ENCODE peak calls at places on chromosomes 7 and 10, in six cellular contexts. H is HCT116, L is K562, U is GM12878, X is SK-N-SH, T is HepG2. K is an unnamed sample.

GRCh38 chr10:111186385-111186784 is 109.6 kb downstream of the ADRA2A start:
- DNase-seq in H (no peak), L (no peak), U (no peak), X (no peak), T (no peak), K (no peak)

GRCh38 chr7:3722396-3722846 is 421.4 kb downstream of the SDK1 start:
- DNase-seq in H (peak), L (peak), U (no peak), X (peak), T (peak), K (no peak)

GRCh38 chr10:30324448-30325110 is 24.5 kb downstream of the MTPAP start:
- DNase-seq in H (no peak), L (no peak), U (no peak), X (no peak), T (no peak), K (no peak)

GRCh38 chr7:155850730-155851678 is 38.7 kb upstream of the SHH start:
- DNase-seq in H (no peak), L (no peak), U (no peak), X (no peak), T (no peak), K (no peak)

GRCh38 chr10:114519306-114519669 is 115.0 kb upstream of the AFAP1L2 start:
- DNase-seq in H (peak), L (no peak), U (no peak), X (no peak), T (no peak), K (peak)

GRCh38 chr7:154388999-154389398 is 336.8 kb downstream of the DPP6 start:
- DNase-seq in H (no peak), L (no peak), U (no peak), X (peak), T (no peak), K (no peak)

GRCh38 chr10:121157998-121158397 is 306.8 kb downstream of the WDR11 start:
- DNase-seq in H (no peak), L (no peak), U (no peak), X (no peak), T (no peak), K (no peak)

GRCh38 chr7:64997927-64998391 is 7.1 kb upstream of the ZNF117 start:
- DNase-seq in H (no peak), L (peak), U (no peak), X (no peak), T (no peak), K (no peak)

GRCh38 chr7:141013345-141013715 is 1.4 kb downstream of the MRPS33 start:
- DNase-seq in H (no peak), L (no peak), U (no peak), X (no peak), T (no peak), K (no peak)

GRCh38 chr7:26476271-26476670 is 184.6 kb downstream of the SNX10 start:
- DNase-seq in H (no peak), L (no peak), U (no peak), X (no peak), T (no peak), K (no peak)

GRCh38 chr7:102012941-102013461 is 195.6 kb downstream of the CUX1 start:
- DNase-seq in H (no peak), L (no peak), U (no peak), X (no peak), T (peak), K (no peak)

GRCh38 chr7:36157506-36158320 is 4.7 kb downstream of the EEPD1 start:
- DNase-seq in H (no peak), L (no peak), U (no peak), X (no peak), T (peak), K (peak)

GRCh38 chr10:101840102-101840684 is 3.4 kb downstream of the KCNIP2 start:
- DNase-seq in H (no peak), L (peak), U (no peak), X (peak), T (no peak), K (no peak)

GRCh38 chr10:99742240-99742639 is 10.2 kb downstream of the CUTC start:
- DNase-seq in H (no peak), L (no peak), U (no peak), X (no peak), T (no peak), K (no peak)

GRCh38 chr7:665251-665650 is 61.2 kb upstream of the DNAAF5 start:
- DNase-seq in H (no peak), L (no peak), U (no peak), X (peak), T (peak), K (no peak)

GRCh38 chr7:41319601-41320000 is 383.3 kb downstream of the INHBA start:
- DNase-seq in H (no peak), L (no peak), U (no peak), X (no peak), T (no peak), K (no peak)

GRCh38 chr10:121043124-121043849 is 192.1 kb downstream of the WDR11 start:
- DNase-seq in H (no peak), L (no peak), U (no peak), X (no peak), T (peak), K (no peak)

GRCh38 chr7:98186452-98187137 is 24.6 kb upstream of the BHLHA15 start:
- DNase-seq in H (no peak), L (no peak), U (no peak), X (no peak), T (no peak), K (no peak)

GRCh38 chr7:16803881-16804673 is 722 bp downstream of the AGR2 start:
- DNase-seq in H (no peak), L (no peak), U (no peak), X (no peak), T (peak), K (peak)

GRCh38 chr10:32360884-32361283 is 13.9 kb upstream of the EPC1 start:
- DNase-seq in H (no peak), L (no peak), U (no peak), X (no peak), T (no peak), K (no peak)

GRCh38 chr10:13844651-13845050 is 257.9 kb downstream of the PRPF18 start:
- DNase-seq in H (no peak), L (no peak), U (no peak), X (no peak), T (no peak), K (no peak)

GRCh38 chr7:112199035-112199655 is 7.1 kb downstream of the DOCK4 start:
- DNase-seq in H (no peak), L (no peak), U (no peak), X (no peak), T (no peak), K (peak)

GRCh38 chr7:510782-511281 is 8.8 kb downstream of the PDGFA start:
- DNase-seq in H (no peak), L (no peak), U (no peak), X (no peak), T (no peak), K (no peak)

GRCh38 chr7:26156454-26157365 is 4.7 kb downstream of the NFE2L3 start:
- DNase-seq in H (peak), L (no peak), U (peak), X (no peak), T (peak), K (no peak)

GRCh38 chr7:6533893-6534804 is 17.1 kb downstream of the GRID2IP start:
- DNase-seq in H (no peak), L (no peak), U (peak), X (no peak), T (no peak), K (no peak)

GRCh38 chr10:110420401-110421193 is 77.1 kb upstream of the DUSP5 start:
- DNase-seq in H (no peak), L (no peak), U (no peak), X (no peak), T (no peak), K (no peak)

GRCh38 chr10:22365233-22365632 is 19.9 kb downstream of the SPAG6 start:
- DNase-seq in H (no peak), L (no peak), U (no peak), X (no peak), T (no peak), K (no peak)

GRCh38 chr10:79349072-79349491 is 1.8 kb downstream of the PPIF start:
- DNase-seq in H (no peak), L (no peak), U (no peak), X (no peak), T (no peak), K (no peak)

GRCh38 chr10:1180836-1181235 is 124.7 kb downstream of the WDR37 start:
- DNase-seq in H (no peak), L (no peak), U (no peak), X (no peak), T (no peak), K (no peak)

GRCh38 chr10:47049906-47050305 is 138.7 kb downstream of the PTPN20 start:
- DNase-seq in H (no peak), L (no peak), U (no peak), X (no peak), T (no peak), K (no peak)

GRCh38 chr7:151724920-151725584 is 151.9 kb downstream of the PRKAG2 start:
- DNase-seq in H (no peak), L (no peak), U (no peak), X (peak), T (no peak), K (no peak)

GRCh38 chr7:24827589-24827988 is 70.3 kb upstream of the GSDME start:
- DNase-seq in H (no peak), L (no peak), U (no peak), X (no peak), T (no peak), K (no peak)

GRCh38 chr10:48554668-48555067 is 50.2 kb downstream of the ARHGAP22 start:
- DNase-seq in H (no peak), L (no peak), U (no peak), X (no peak), T (no peak), K (no peak)

GRCh38 chr10:30775779-30776591 is 146.4 kb upstream of the LYZL2 start:
- DNase-seq in H (no peak), L (no peak), U (no peak), X (no peak), T (no peak), K (no peak)

GRCh38 chr7:47614450-47614849 is 32.5 kb upstream of the TNS3 start:
- DNase-seq in H (no peak), L (no peak), U (no peak), X (no peak), T (no peak), K (no peak)

GRCh38 chr7:47610506-47611044 is 28.7 kb upstream of the TNS3 start:
- DNase-seq in H (no peak), L (no peak), U (no peak), X (no peak), T (peak), K (no peak)

GRCh38 chr7:47611045-47611511 is 29.2 kb upstream of the TNS3 start:
- DNase-seq in H (no peak), L (no peak), U (no peak), X (no peak), T (peak), K (no peak)

GRCh38 chr7:47606176-47606575 is 24.3 kb upstream of the TNS3 start:
- DNase-seq in H (no peak), L (no peak), U (no peak), X (no peak), T (no peak), K (no peak)

DNA sequence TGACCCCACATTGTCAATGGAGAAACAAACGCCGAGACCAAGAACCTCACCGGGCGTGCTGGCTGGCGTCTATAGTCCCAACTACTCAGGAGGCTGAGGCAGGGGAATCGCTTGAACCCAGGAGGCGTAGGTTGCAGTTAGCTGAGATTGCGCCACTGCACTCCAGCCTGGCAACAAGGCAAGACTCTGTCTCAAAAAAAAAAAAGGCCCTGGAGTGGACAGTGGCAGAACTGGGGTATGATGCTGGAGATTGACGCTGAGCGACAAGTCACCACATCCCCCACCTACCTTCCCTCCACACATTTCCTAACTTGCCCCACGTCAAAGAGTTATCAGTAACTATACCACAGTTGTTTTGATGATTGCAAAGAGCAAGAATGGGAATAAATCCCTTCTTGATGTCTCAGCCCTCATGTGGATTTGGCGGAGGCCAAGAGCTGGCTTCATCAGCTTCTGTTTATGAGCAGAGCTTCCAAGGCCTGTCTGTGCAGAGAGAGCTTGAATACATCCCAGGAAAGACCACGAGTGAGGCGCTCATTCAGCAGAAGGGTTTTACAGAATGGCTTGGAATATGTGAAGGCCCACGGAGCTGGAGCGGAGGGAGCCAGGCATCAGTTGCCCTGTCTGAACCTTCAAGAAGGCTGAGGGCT is 28.0 kb upstream of the TNS3 start:
- DNase-seq in H (no peak), L (no peak), U (no peak), X (no peak), T (no peak), K (no peak)
- TF ChIP-seq SIN3A in H (no peak), L (no peak), U (no peak), X (no peak), T (no peak), K (no peak)

GRCh38 chr10:123042708-123043408 is 34.1 kb downstream of the ACADSB start:
- DNase-seq in H (no peak), L (no peak), U (no peak), X (no peak), T (no peak), K (no peak)

GRCh38 chr10:123043409-123043925 is 34.7 kb downstream of the ACADSB start:
- DNase-seq in H (peak), L (peak), U (peak), X (peak), T (peak), K (peak)

GRCh38 chr10:123039632-123039930 is 30.8 kb downstream of the ACADSB start:
- DNase-seq in H (no peak), L (no peak), U (no peak), X (no peak), T (no peak), K (no peak)

GRCh38 chr10:123035467-123036086 is 26.8 kb downstream of the ACADSB start:
- DNase-seq in H (no peak), L (no peak), U (no peak), X (no peak), T (peak), K (no peak)

DNA sequence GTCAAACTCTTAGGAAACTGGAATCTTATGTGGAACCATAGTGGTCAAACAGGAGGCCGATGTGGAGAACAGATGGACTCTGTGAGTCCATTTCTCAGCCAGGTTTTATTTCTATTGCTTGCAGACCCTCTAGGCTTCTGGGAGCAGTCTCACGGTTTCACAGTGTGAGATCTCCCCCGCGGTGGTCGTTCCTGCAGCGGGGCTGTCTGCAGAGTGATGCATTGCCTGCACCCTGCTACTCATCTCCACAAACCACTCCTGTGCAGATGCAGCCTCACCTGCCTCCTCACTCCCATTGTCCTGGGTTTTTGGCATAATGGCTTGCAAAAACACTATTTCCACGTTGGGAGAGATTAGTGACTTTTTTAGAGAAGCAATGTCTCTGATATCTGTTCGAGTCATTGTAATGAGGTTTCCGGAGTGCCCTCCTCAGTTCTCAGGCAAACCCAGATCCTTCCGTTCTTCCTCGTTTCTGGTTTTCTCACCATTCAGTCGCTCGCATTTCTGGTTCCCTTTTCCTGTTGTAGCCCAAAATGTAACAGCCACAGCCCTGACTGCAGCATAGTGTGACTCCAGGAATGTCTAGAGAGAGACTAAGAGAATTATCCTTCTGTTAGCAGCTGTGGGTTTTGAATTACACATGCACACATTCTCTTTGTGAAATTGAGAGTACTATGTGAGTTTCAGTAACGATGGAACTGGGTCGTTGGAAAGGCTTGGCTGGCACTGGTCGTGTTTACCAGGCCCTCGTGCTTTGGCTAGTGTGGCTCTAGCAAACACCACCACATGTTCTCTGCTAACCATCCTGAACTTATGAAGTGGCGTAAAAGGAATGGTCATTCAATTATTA is 30.2 kb downstream of the ACADSB start:
- DNase-seq in H (no peak), L (no peak), U (no peak), X (no peak), T (peak), K (no peak)
- TF ChIP-seq REST in H (no peak), L (no peak), U (no peak), X (no peak), T (no peak), K (no peak)

DNA sequence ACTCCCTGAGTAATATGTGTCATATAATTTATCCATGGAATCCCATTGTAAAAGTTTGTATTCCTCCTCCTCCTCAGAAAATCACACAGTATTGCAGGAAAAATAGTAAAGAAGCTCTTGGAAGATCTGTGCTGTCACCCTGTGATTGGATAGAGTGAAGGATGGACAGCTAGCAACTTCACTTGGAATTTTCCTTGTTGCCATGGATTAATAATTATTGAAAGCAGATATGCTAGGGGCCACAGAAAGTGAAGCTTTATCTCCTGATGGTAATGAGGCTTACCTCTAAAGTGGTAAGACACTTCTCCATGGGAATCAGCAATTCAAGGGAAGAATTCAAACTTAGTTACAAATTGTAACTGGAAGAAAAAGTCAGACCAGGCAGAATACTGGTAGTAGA is 48.8 kb downstream of the PHYHIPL start:
- DNase-seq in H (no peak), L (no peak), U (no peak), X (no peak), T (no peak), K (no peak)
- TF ChIP-seq CTCF in H (no peak), L (no peak), U (no peak), X (no peak), T (no peak), K (no peak)

GRCh38 chr10:127386606-127387327 is 162.3 kb upstream of the NPS start:
- DNase-seq in H (no peak), L (no peak), U (no peak), X (no peak), T (no peak), K (no peak)

GRCh38 chr10:127392351-127393235 is 156.5 kb upstream of the NPS start:
- DNase-seq in H (no peak), L (no peak), U (no peak), X (no peak), T (no peak), K (no peak)

GRCh38 chr10:127391875-127392274 is 157.2 kb upstream of the NPS start:
- DNase-seq in H (no peak), L (no peak), U (no peak), X (no peak), T (no peak), K (no peak)
- TF ChIP-seq SIN3A in H (no peak), L (no peak), U (no peak), X (no peak), T (no peak), K (no peak)

DNA sequence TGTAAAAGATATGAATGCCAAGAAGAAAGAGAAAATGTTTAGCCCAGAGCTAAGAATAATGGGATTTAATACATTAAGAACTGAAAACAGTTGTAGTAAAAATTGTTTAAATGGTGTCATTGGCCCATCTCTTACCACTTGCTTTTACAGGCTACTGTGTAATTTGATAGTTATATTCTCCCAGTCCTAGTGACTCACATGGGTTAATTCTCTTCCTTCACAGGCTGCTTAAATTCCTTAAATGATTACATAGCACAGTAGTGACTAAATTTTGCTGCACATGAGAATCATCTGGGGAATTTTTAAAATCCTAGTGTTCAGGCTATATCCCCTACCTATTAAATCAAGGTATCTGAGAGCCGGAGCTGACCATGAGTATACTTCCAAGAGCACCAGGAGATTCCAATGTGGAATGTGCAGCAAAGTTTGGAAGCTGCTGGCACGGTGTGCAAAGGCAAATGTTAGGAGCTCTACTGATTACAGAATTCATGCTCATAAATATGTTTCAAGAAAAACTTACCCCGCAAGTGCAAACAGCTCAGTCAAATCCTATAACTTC is 45.3 kb upstream of the ZNF800 start:
- DNase-seq in H (no peak), L (no peak), U (no peak), X (no peak), T (no peak), K (no peak)
- TF ChIP-seq REST in H (no peak), L (no peak), U (no peak), X (no peak), T (no peak), K (no peak)

DNA sequence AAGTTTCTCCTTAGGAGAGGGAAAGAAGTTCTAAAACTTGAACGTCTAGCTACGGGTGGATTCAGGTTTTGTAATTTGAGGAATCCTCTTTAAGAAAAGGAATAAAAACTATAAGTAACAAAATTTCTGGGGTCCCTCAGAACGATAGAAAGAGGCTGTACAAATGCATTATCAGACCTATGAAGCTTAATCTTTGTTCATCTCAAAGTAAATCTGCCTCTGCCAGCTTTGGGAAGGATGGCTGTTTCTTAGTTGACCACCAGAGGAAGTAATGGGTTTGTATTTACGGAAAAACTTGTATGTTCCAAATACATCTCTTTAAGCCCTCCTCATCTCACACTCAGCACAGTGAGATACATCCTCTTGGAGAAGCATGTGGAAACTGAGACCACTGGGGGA is 864 bp downstream of the PSTK start:
- DNase-seq in H (peak), L (peak), U (no peak), X (peak), T (peak), K (peak)
- TF ChIP-seq CTCF in H (no peak), L (peak), U (peak), X (peak), T (peak), K (peak)

K was measured in Panc1.